ENCODE peak calls at places on chromosomes 11 and 22, in four cellular contexts. H, K, D and V are unnamed samples.

GRCh38 chr22:47176573-47177333 is 414.3 kb downstream of the TBC1D22A start:
- DNase-seq in H (no peak), K (no peak), D (no peak), V (no peak)

GRCh38 chr11:69704508-69705245 is 855 bp upstream of the FGF19 start:
- DNase-seq in H (no peak), K (peak), D (no peak), V (peak)

GRCh38 chr11:66187453-66187852 is 81.0 kb upstream of the RAB1B start:
- DNase-seq in H (no peak), K (no peak), D (no peak), V (no peak)

GRCh38 chr11:19905280-19905853 is 192.7 kb downstream of the NAV2 start:
- DNase-seq in H (no peak), K (peak), D (peak), V (peak)

GRCh38 chr22:43843783-43844530 is 18.4 kb downstream of the SULT4A1 start:
- DNase-seq in H (no peak), K (no peak), D (no peak), V (no peak)

GRCh38 chr22:19503869-19504268 is 20.3 kb downstream of the CLDN5 start:
- DNase-seq in H (no peak), K (peak), D (no peak), V (no peak)

GRCh38 chr11:36509265-36509664 is 807 bp downstream of the TRAF6 start:
- DNase-seq in H (no peak), K (peak), D (no peak), V (no peak)

GRCh38 chr11:14275081-14275480 is 83.9 kb downstream of the RRAS2 start:
- DNase-seq in H (no peak), K (no peak), D (no peak), V (no peak)

GRCh38 chr11:14907411-14908213 is 15.6 kb upstream of the CYP2R1 start:
- DNase-seq in H (no peak), K (peak), D (peak), V (peak)

GRCh38 chr22:21697866-21698265 is 32.1 kb downstream of the PPIL2 start:
- DNase-seq in H (no peak), K (no peak), D (no peak), V (no peak)

GRCh38 chr11:92794783-92795182 is 174.7 kb upstream of the MTNR1B start:
- DNase-seq in H (no peak), K (no peak), D (no peak), V (no peak)

GRCh38 chr11:25242928-25243327 is 746.1 kb downstream of the LUZP2 start:
- DNase-seq in H (no peak), K (no peak), D (no peak), V (no peak)

GRCh38 chr11:88535916-88536547 is 198.5 kb upstream of the CTSC start:
- DNase-seq in H (no peak), K (no peak), D (peak), V (peak)

GRCh38 chr22:48491451-48491941 is 1336.2 kb downstream of the BRD1 start:
- DNase-seq in H (no peak), K (no peak), D (no peak), V (peak)

GRCh38 chr22:48493733-48494132 is 1333.9 kb downstream of the BRD1 start:
- DNase-seq in H (no peak), K (no peak), D (no peak), V (no peak)

GRCh38 chr22:48490513-48491411 is 1336.9 kb downstream of the BRD1 start:
- DNase-seq in H (no peak), K (no peak), D (no peak), V (peak)

GRCh38 chr22:48494256-48494967 is 1333.3 kb downstream of the BRD1 start:
- DNase-seq in H (no peak), K (no peak), D (no peak), V (no peak)

GRCh38 chr22:48492371-48493320 is 1335.0 kb downstream of the BRD1 start:
- DNase-seq in H (peak), K (peak), D (peak), V (peak)
- TF ChIP-seq JUNB in H (no peak), K (no peak), D (no peak), V (no peak)

DNA sequence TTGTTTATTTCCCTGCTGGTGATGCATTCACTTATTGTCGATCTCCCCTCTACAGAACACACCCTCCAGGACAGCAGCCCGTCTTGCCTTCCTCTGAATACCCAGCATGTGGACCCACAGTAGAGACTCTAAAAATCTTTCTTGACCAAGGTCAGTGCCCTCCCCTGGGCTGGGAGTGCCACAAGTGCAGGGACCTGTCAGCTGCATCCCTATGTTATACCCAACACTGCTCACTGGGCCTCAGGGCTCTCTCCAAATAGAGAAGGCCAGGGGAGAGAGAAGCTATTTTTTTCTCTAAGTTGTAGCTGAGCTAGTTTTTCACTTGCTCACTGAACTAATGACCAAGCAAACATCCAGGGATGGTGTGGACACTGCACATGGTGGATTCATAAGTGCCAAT is 9.8 kb downstream of the KCNJ1 start:
- DNase-seq in H (no peak), K (no peak), D (no peak), V (no peak)
- TF ChIP-seq POLR2AphosphoS2 in H (no peak), K (no peak), D (no peak), V (no peak)

DNA sequence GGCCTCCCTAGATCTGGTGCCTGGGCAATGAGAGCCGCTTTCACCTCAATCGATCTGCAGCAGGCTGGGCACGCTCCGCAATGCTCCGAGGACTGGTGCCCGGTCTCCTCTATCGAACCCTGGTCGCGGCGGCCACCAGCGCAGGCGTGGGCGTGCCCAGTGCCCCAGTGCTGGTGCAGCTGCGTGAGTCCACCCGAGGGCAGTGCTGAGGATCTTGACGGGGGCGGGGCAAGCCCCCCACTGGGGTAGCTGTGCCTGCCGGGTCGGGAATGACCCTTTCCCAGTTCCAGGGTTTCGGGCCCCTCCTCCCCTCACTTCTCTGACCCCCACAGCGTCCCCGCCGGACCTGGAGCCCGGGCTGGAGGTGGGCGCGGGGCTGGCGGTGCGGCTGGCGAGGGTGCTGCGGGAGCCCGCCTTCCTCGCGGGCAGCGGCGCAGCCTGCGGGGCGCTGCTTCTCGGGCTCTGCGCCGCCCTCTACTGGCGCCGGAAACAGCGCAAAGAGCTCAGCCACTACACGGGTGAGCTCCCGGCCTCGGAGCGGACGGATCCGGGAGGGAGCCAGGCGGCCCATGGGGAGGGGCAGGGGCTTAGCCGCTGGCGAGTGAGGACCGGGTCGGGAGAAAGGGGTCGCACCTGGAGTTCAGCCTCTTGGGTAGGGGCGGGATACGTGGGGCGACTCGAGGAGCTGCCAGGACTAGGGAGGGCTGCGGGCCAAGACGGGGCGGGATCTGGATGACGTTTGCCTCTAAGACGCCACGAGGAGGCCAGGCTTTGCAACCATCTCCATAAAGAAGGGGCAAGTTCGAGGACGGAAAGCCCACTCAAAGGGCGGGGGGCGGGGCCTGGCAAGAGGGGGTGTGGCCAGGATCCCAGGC is 10.9 kb downstream of the ROBO3 start:
- DNase-seq in H (peak), K (peak), D (peak), V (peak)
- TF ChIP-seq REST in H (no peak), K (no peak), D (no peak), V (no peak)

GRCh38 chr11:68347345-68347744 is 35.0 kb downstream of the LRP5 start:
- DNase-seq in H (no peak), K (peak), D (no peak), V (no peak)
- TF ChIP-seq JUNB in H (no peak), K (no peak), D (no peak), V (no peak)

GRCh38 chr11:35045219-35045819 is 93.7 kb upstream of the CD44 start:
- DNase-seq in H (no peak), K (no peak), D (peak), V (no peak)

GRCh38 chr11:35042265-35042664 is 96.7 kb upstream of the CD44 start:
- DNase-seq in H (no peak), K (no peak), D (no peak), V (no peak)

GRCh38 chr11:35046606-35047005 is 92.4 kb upstream of the CD44 start:
- DNase-seq in H (no peak), K (no peak), D (no peak), V (no peak)

GRCh38 chr11:35042906-35043305 is 96.1 kb upstream of the CD44 start:
- DNase-seq in H (no peak), K (no peak), D (no peak), V (no peak)

GRCh38 chr11:35043933-35044332 is 95.0 kb upstream of the CD44 start:
- DNase-seq in H (no peak), K (no peak), D (no peak), V (no peak)
- TF ChIP-seq POLR2AphosphoS2 in H (no peak), K (no peak), D (no peak), V (no peak)

DNA sequence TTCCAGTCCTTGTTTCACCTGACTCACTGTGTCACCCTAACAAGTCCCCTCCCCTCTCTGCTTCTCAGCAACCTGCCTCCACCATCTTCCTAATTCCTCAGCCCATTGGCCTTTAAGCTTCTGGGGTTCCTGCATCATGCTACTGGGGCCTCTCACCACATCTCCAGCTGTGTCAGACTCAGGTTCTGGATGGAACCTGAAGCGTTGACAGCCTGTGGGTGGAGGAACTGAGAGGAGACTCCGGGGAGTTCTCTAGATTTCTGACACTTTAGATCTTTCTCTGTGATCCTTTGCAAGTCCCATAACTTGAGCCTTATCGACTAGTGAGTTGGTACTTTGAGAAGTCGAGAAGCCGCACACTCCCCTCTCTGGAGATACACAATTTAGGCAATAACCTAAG is 11.6 kb upstream of the SLC5A1 start:
- DNase-seq in H (no peak), K (no peak), D (no peak), V (no peak)
- TF ChIP-seq REST in H (no peak), K (no peak), D (no peak), V (no peak)

DNA sequence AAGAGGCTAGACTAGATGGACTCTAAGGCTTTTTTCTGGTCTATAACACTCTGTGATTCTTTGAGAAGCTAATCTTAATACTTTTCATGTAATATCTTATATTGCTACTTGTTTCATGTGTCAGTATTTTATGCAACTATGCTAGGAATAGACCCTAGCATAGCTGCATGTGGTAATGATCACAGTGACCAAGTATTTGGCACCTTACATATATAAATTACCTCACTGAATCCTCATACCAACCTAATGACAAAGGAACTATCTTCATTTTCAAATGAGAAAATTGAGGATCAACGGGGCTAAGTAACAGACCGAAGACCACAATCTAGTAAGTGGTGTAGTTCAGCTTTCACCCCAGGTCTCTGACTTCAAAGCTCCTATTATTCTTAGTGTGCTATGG is 327.3 kb upstream of the PITPNB start:
- DNase-seq in H (no peak), K (no peak), D (no peak), V (no peak)
- TF ChIP-seq JUNB in H (no peak), K (no peak), D (no peak), V (no peak)

DNA sequence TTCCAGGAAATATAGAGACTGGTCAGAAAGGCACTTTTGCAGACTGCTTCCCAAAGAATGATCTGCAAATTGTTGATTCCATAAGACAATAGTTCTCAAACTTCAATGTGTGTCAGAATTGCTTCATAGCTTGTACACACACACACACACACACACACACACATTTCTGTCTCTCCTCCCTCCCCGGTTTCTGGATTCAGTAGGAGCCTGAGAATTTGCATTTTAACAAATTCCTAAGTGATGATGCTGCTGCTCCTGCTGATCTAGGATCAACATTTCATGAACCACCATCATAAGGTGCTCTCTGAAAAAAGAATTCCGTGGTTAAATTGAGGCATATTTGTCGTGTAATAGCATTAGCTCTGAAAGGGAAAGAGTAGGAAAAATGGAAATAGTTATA is 35.3 kb upstream of the FZD4 start:
- DNase-seq in H (no peak), K (no peak), D (peak), V (no peak)
- TF ChIP-seq POLR2AphosphoS2 in H (no peak), K (no peak), D (no peak), V (no peak)